ENCODE peak calls at places on chromosomes 3 and 15, in seven cellular contexts. P, Z, E, N, V, T and S are unnamed samples.

GRCh38 chr3:123442125-123442524 is 6.8 kb downstream of the ADCY5 start:
- DNase-seq in V (no peak), Z (no peak), E (no peak), T (no peak), N (no peak), P (no peak), S (no peak)

GRCh38 chr3:192942625-192943024 is 25.0 kb upstream of the MB21D2 start:
- DNase-seq in E (no peak), N (no peak), P (no peak), V (no peak), T (no peak), Z (no peak), S (no peak)

GRCh38 chr15:79849789-79850188 is 47.0 kb downstream of the MTHFS start:
- DNase-seq in P (peak; percentile 5), V (peak; percentile 24), Z (no peak), E (peak; percentile 56), T (peak; percentile 51), N (peak; percentile 14), S (peak; percentile 32)

GRCh38 chr3:124351430-124352142 is 359.7 kb upstream of the ROPN1 start:
- DNase-seq in V (peak; percentile 80), Z (peak; percentile 49), E (peak; percentile 67), T (peak; percentile 64), P (peak; percentile 62), N (no peak), S (no peak)

GRCh38 chr15:84810073-84810840 is 6.9 kb upstream of the ALPK3 start:
- DNase-seq in N (no peak), Z (peak; percentile 20), T (no peak), E (peak; percentile 56), P (no peak), V (no peak), S (no peak)

GRCh38 chr15:59521443-59521842 is 83.5 kb downstream of the FAM81A start:
- DNase-seq in Z (no peak), N (no peak), T (no peak), V (no peak), P (no peak), E (no peak), S (no peak)

GRCh38 chr15:82312611-82313349 is 36.5 kb downstream of the GOLGA6L10 start:
- DNase-seq in Z (peak; percentile 45), E (peak; percentile 44), P (no peak), N (no peak), V (no peak), T (no peak), S (no peak)

GRCh38 chr3:61668317-61668864 is 107.0 kb downstream of the PTPRG start:
- DNase-seq in P (no peak), V (no peak), T (no peak), Z (no peak), E (no peak), N (no peak), S (no peak)

GRCh38 chr15:68275165-68275746 is 2.3 kb upstream of the FEM1B start:
- DNase-seq in P (no peak), V (no peak), N (no peak), T (peak; percentile 81), E (no peak), Z (no peak), S (no peak)